ENCODE peak calls at places on chromosomes 4 and X, in eight cellular contexts. R is GM23338, S is SK-N-SH, I is A549, B is GM12878, A is K562, Y is HCT116, E is HepG2. V is an unnamed sample.
A peak's percentile ranks its signal among the peaks of the same experiment; 100 is the strongest.

GRCh38 chr4:186726440-186727148 is 2.9 kb upstream of the FAT1 start:
- DNase-seq in R (peak; percentile 87), S (peak; percentile 75), I (peak; percentile 81), B (no peak), A (peak; percentile 85), Y (peak; percentile 56), E (peak; percentile 63), V (no peak)

GRCh38 chrX:41722816-41723215 is 1.2 kb upstream of the GPR82 start:
- DNase-seq in R (no peak), S (no peak), I (no peak), B (no peak), A (no peak), Y (no peak), E (no peak), V (no peak)

GRCh38 chr4:28788929-28789490 is 1928.4 kb downstream of the STIM2 start:
- DNase-seq in R (peak; percentile 1), S (peak; percentile 3), I (peak; percentile 5), B (no peak), A (no peak), Y (no peak), E (no peak), V (no peak)

GRCh38 chr4:177450421-177451107 is 8.3 kb upstream of the AGA start:
- DNase-seq in R (no peak), S (no peak), I (no peak), B (no peak), A (no peak), Y (no peak), E (no peak), V (no peak)

GRCh38 chr4:168993724-168994510 is 16.1 kb downstream of the CBR4 start:
- DNase-seq in R (no peak), S (no peak), I (no peak), B (no peak), A (no peak), Y (no peak), E (no peak), V (no peak)

GRCh38 chrX:118528089-118528753 is 32.6 kb downstream of the DOCK11 start:
- DNase-seq in R (no peak), S (no peak), I (no peak), B (peak; percentile 47), A (no peak), Y (no peak), E (no peak), V (no peak)

GRCh38 chr4:99855677-99856076 is 38.5 kb downstream of the LAMTOR3 start:
- DNase-seq in R (no peak), S (no peak), I (no peak), B (peak; percentile 53), A (no peak), Y (no peak), E (no peak), V (no peak)

GRCh38 chr4:173529505-173530325 is at the start of gene HAND2:
- DNase-seq in R (peak; percentile 69), S (peak; percentile 91), I (peak; percentile 52), B (no peak), A (peak; percentile 45), Y (no peak), E (no peak), V (no peak)

GRCh38 chr4:24067781-24068193 is 177.9 kb upstream of the PPARGC1A start:
- DNase-seq in R (no peak), S (no peak), I (peak; percentile 2), B (no peak), A (no peak), Y (no peak), E (no peak), V (no peak)

GRCh38 chr4:153748378-153748777 is 11.4 kb downstream of the RNF175 start:
- DNase-seq in R (no peak), S (peak; percentile 48), I (no peak), B (no peak), A (no peak), Y (no peak), E (no peak), V (no peak)

GRCh38 chr4:48831532-48832015 is 686 bp downstream of the OCIAD1 start:
- DNase-seq in R (peak; percentile 5), S (no peak), I (no peak), B (peak; percentile 15), A (no peak), Y (no peak), E (no peak), V (no peak)

GRCh38 chr4:108080752-108081151 is 88.0 kb downstream of the LEF1 start:
- DNase-seq in R (no peak), S (no peak), I (no peak), B (no peak), A (no peak), Y (no peak), E (no peak), V (no peak)

GRCh38 chr4:164408831-164409230 is 345.1 kb upstream of the SMIM31 start:
- DNase-seq in R (no peak), S (no peak), I (no peak), B (no peak), A (no peak), Y (no peak), E (no peak), V (no peak)

GRCh38 chrX:9824554-9824953 is 38.3 kb downstream of the SHROOM2 start:
- DNase-seq in R (no peak), S (no peak), I (no peak), B (no peak), A (no peak), Y (no peak), E (peak; percentile 28), V (no peak)

GRCh38 chr4:39025552-39026085 is 6.6 kb downstream of the TMEM156 start:
- DNase-seq in R (no peak), S (no peak), I (peak; percentile 57), B (no peak), A (no peak), Y (no peak), E (peak; percentile 19), V (no peak)

GRCh38 chr4:7330031-7330596 is 104.6 kb downstream of the PSAPL1 start:
- DNase-seq in R (peak; percentile 38), S (no peak), I (no peak), B (no peak), A (no peak), Y (no peak), E (no peak), V (no peak)

GRCh38 chr4:7328162-7328912 is 106.4 kb downstream of the PSAPL1 start:
- DNase-seq in R (no peak), S (no peak), I (no peak), B (no peak), A (no peak), Y (no peak), E (no peak), V (no peak)

GRCh38 chr4:7330811-7331681 is 103.7 kb downstream of the PSAPL1 start:
- DNase-seq in R (no peak), S (no peak), I (no peak), B (no peak), A (no peak), Y (no peak), E (no peak), V (no peak)

GRCh38 chr4:7327341-7327885 is 107.3 kb downstream of the PSAPL1 start:
- DNase-seq in R (no peak), S (no peak), I (no peak), B (no peak), A (no peak), Y (no peak), E (no peak), V (no peak)

GRCh38 chr4:7328913-7329638 is 105.7 kb downstream of the PSAPL1 start:
- DNase-seq in R (no peak), S (no peak), I (peak; percentile 73), B (no peak), A (no peak), Y (peak; percentile 67), E (no peak), V (no peak)
- H3K4me1 ChIP-seq in R (no peaks in the 10 kb centered on the region), S (no peaks in the 10 kb centered on the region), I (peaks cover 33% of the 10 kb centered on the region), B (no peaks in the 10 kb centered on the region), A (no peaks in the 10 kb centered on the region), Y (peaks cover 13% of the 10 kb centered on the region), E (no peaks in the 10 kb centered on the region), V (peaks cover 4% of the 10 kb centered on the region)

GRCh38 chrX:110181459-110182137 is 136.3 kb downstream of the AMMECR1 start:
- DNase-seq in R (no peak), S (no peak), I (no peak), B (no peak), A (no peak), Y (no peak), E (no peak), V (no peak)

GRCh38 chrX:110182362-110182761 is 135.5 kb downstream of the AMMECR1 start:
- DNase-seq in R (no peak), S (no peak), I (no peak), B (no peak), A (no peak), Y (no peak), E (no peak), V (no peak)

GRCh38 chrX:110180176-110180927 is 137.5 kb downstream of the AMMECR1 start:
- DNase-seq in R (no peak), S (no peak), I (peak; percentile 50), B (no peak), A (no peak), Y (peak; percentile 16), E (no peak), V (no peak)

GRCh38 chrX:110182865-110183264 is 135.0 kb downstream of the AMMECR1 start:
- DNase-seq in R (no peak), S (no peak), I (no peak), B (no peak), A (no peak), Y (no peak), E (no peak), V (no peak)

GRCh38 chrX:110180928-110181310 is 137.0 kb downstream of the AMMECR1 start:
- DNase-seq in R (no peak), S (no peak), I (peak; percentile 57), B (no peak), A (no peak), Y (peak; percentile 47), E (no peak), V (no peak)
- TF ChIP-seq REST in R (no peak), S (no peak), I (no peak), B (no peak), A (no peak), Y (no peak), E (no peak), V (no peak)

DNA sequence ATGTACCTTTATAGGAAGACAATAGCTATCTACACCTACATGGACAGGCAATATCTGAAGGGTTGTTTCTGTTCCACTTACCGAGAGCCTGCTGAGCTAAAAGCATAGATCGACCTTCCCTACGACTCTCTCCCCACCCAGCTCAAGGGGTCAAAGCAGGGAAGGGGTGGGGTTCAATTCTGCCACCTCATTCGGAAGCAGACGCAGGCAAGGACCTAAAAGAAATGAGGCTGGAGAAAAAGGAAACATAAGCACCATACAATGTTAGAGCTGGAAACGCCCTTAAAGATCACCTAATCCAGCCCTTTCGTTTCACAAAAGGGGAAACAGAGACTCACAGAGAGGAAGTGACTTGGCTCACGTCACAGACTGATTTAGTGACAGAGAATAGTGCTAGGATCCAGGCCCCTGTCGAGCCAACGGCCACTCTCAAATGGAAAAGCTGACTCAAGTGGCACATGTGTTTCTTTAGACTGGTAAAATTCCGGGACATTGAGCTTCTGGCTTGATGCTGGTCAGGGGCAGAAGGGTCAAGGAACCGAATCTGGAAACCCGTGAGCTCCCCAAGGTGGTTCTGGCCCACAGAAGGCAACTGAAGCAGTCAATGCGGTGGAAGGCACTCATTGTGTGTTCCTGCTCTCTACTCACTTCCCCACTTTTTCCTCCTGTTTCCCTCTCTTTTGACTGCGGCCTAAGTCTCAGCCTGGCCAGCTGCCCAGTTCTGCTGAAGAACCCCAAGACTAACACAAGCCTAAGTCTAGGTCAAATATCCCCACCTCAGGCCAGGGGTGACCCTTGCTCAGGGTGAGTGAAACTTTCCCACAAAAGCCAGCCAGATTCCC is 7.5 kb downstream of the SEPTIN6 start:
- DNase-seq in R (no peak), S (no peak), I (no peak), B (no peak), A (no peak), Y (no peak), E (no peak), V (no peak)
- H3K4me1 ChIP-seq in R (peaks cover 10% of the 10 kb centered on the region), S (peaks cover 27% of the 10 kb centered on the region), I (no peaks in the 10 kb centered on the region), B (peaks cover 57% of the 10 kb centered on the region), A (peaks cover 10% of the 10 kb centered on the region), Y (no peaks in the 10 kb centered on the region), E (peaks cover 10% of the 10 kb centered on the region), V (peaks cover 28% of the 10 kb centered on the region)

GRCh38 chr4:84878090-84878489 is 88.4 kb downstream of the WDFY3 start:
- DNase-seq in R (no peak), S (no peak), I (no peak), B (no peak), A (no peak), Y (no peak), E (no peak), V (no peak)
- TF ChIP-seq REST in R (no peak), S (no peak), I (no peak), B (no peak), A (no peak), Y (no peak), E (no peak), V (no peak)